ENCODE peak calls at places on chromosomes 5 and 9, in four cellular contexts. M is HepG2, S is GM12878, U is K562. H is an unnamed sample.
A peak's percentile ranks its signal among the peaks of the same experiment; 100 is the strongest.

GRCh38 chr9:120708526-120709224 is 5.6 kb downstream of the MEGF9 start:
- DNase-seq in M (no peak), S (no peak), U (no peak), H (no peak)

GRCh38 chr9:7313389-7313788 is 486.2 kb downstream of the DMAC1 start:
- DNase-seq in M (no peak), S (no peak), U (no peak), H (no peak)

GRCh38 chr9:86368871-86369521 is 14.8 kb upstream of the TUT7 start:
- DNase-seq in M (peak; percentile 12), S (no peak), U (no peak), H (no peak)

GRCh38 chr5:74104469-74104868 is 478.5 kb downstream of the ARHGEF28 start:
- DNase-seq in M (peak; percentile 16), S (no peak), U (no peak), H (no peak)

GRCh38 chr9:99083051-99083450 is 21.9 kb upstream of the TGFBR1 start:
- DNase-seq in M (no peak), S (no peak), U (no peak), H (no peak)

GRCh38 chr5:157540707-157541451 is 34.7 kb downstream of the ADAM19 start:
- DNase-seq in M (no peak), S (peak; percentile 87), U (no peak), H (no peak)

GRCh38 chr5:989961-990530 is 18.6 kb upstream of the NKD2 start:
- DNase-seq in M (no peak), S (no peak), U (no peak), H (peak; percentile 54)

GRCh38 chr9:124279531-124280175 is 21.9 kb downstream of the NEK6 start:
- DNase-seq in M (no peak), S (no peak), U (no peak), H (no peak)

GRCh38 chr9:110049699-110050450 is 158.1 kb downstream of the C9orf152 start:
- DNase-seq in M (no peak), S (no peak), U (no peak), H (no peak)

GRCh38 chr9:129145841-129146292 is 32.2 kb downstream of the IER5L start:
- DNase-seq in M (peak; percentile 21), S (no peak), U (no peak), H (peak; percentile 69)

GRCh38 chr5:124104344-124104743 is 592.4 kb downstream of the CSNK1G3 start:
- DNase-seq in M (no peak), S (no peak), U (no peak), H (no peak)

GRCh38 chr5:103128202-103128601 is 8.1 kb downstream of the PPIP5K2 start:
- DNase-seq in M (no peak), S (no peak), U (no peak), H (no peak)

GRCh38 chr5:150497274-150497988 is 10.5 kb upstream of the NDST1 start:
- DNase-seq in M (no peak), S (no peak), U (no peak), H (no peak)

GRCh38 chr5:6154216-6154615 is 224.1 kb downstream of the MED10 start:
- DNase-seq in M (no peak), S (no peak), U (no peak), H (no peak)

GRCh38 chr5:8981496-8981895 is 564.4 kb downstream of the SEMA5A start:
- DNase-seq in M (no peak), S (no peak), U (no peak), H (no peak)

GRCh38 chr9:33167949-33168535 is 906 bp upstream of the B4GALT1 start:
- DNase-seq in M (no peak), S (no peak), U (peak; percentile 32), H (no peak)

GRCh38 chr5:14161825-14162556 is 18.8 kb downstream of the TRIO start:
- DNase-seq in M (no peak), S (no peak), U (no peak), H (no peak)

GRCh38 chr5:51389582-51390463 is 6.6 kb downstream of the ISL1 start:
- DNase-seq in M (no peak), S (no peak), U (no peak), H (no peak)

GRCh38 chr9:18888241-18888794 is 144.7 kb downstream of the SAXO1 start:
- DNase-seq in M (no peak), S (no peak), U (no peak), H (no peak)

GRCh38 chr5:33074548-33074947 is 363.4 kb downstream of the NPR3 start:
- DNase-seq in M (no peak), S (no peak), U (no peak), H (no peak)

GRCh38 chr9:129321511-129322021 is 143.5 kb upstream of the IER5L start:
- DNase-seq in M (no peak), S (no peak), U (no peak), H (no peak)

GRCh38 chr5:16574789-16575785 is 41.7 kb downstream of the RETREG1 start:
- DNase-seq in M (no peak), S (no peak), U (no peak), H (peak; percentile 38)

GRCh38 chr5:15993334-15993733 is 186.3 kb downstream of the MARCHF11 start:
- DNase-seq in M (no peak), S (no peak), U (no peak), H (no peak)

GRCh38 chr5:1227669-1228068 is 2.5 kb downstream of the SLC6A18 start:
- DNase-seq in M (peak; percentile 23), S (no peak), U (no peak), H (no peak)

GRCh38 chr5:169736653-169737052 is 99.6 kb downstream of the DOCK2 start:
- DNase-seq in M (no peak), S (no peak), U (no peak), H (no peak)

GRCh38 chr5:141857226-141857625 is 21.0 kb downstream of the PCDH1 start:
- DNase-seq in M (no peak), S (no peak), U (no peak), H (no peak)

GRCh38 chr5:149677721-149678120 is 52.4 kb upstream of the PPARGC1B start:
- DNase-seq in M (no peak), S (peak; percentile 23), U (no peak), H (no peak)

GRCh38 chr5:134541736-134542376 is 16.4 kb downstream of the JADE2 start:
- DNase-seq in M (no peak), S (no peak), U (peak; percentile 58), H (no peak)
- TF ChIP-seq CREB1 in M (no peak), S (no peak), U (no peak), H (peak; percentile 14)

GRCh38 chr9:116661037-116661954 is 25.8 kb upstream of the TRIM32 start:
- DNase-seq in M (peak; percentile 57), S (peak; percentile 24), U (peak; percentile 49), H (no peak)
- TF ChIP-seq HDAC2 in M (no peak), S (no peak), U (no peak), H (no peak)

DNA sequence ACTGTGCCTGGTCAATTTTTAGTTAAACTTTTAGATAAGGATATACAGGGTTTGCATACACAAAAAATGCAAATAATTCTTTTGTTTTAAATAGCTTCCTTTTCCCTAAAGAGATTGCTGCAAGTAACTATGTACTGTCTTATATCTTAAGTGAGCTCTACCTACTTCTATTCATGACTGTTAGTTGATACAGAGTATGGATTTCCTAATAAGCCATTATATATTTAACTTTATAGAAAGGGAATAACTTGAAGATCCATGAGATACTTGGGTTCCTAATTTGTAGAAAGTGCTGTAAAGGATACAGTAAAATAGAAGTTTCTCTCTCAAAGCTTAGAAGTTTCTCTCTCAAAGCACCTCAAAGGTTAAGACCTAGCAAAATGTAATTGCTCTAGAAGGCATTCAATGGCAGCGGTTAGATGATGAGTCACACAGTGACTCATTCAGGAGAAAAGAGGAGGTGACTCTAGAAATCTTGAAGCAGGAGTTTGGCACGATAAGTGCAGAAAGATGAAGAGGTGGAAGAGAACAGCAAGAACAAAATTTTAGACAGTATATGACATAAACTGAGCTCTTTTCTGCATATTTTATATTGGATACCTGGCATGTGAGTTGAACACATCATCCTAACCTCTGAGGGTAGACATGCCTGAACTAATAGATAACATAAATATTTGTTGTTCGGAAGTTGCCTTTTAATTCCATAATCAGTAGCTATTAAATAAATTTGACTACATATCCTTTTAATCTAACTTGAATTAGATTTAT is 5.5 kb upstream of the DNAJC21 start:
- DNase-seq in M (no peak), S (no peak), U (peak; percentile 54), H (no peak)
- TF ChIP-seq SP1 in M (no peak), S (no peak), U (peak; percentile 10), H (no peak)

GRCh38 chr9:100505564-100506159 is 32.7 kb downstream of the TMEFF1 start:
- DNase-seq in M (peak; percentile 67), S (peak; percentile 16), U (peak; percentile 49), H (peak; percentile 75)
- TF ChIP-seq CREB1 in M (no peak), S (no peak), U (no peak), H (no peak)

GRCh38 chr9:36191290-36191645 is 547 bp downstream of the CLTA start:
- DNase-seq in M (no peak), S (no peak), U (no peak), H (no peak)
- TF ChIP-seq HDAC2 in M (no peak), S (no peak), U (no peak), H (no peak)

GRCh38 chr5:77181596-77182304 is 28.7 kb upstream of the PDE8B start:
- DNase-seq in M (no peak), S (no peak), U (no peak), H (no peak)
- TF ChIP-seq SP1 in M (no peak), S (no peak), U (no peak), H (no peak)

DNA sequence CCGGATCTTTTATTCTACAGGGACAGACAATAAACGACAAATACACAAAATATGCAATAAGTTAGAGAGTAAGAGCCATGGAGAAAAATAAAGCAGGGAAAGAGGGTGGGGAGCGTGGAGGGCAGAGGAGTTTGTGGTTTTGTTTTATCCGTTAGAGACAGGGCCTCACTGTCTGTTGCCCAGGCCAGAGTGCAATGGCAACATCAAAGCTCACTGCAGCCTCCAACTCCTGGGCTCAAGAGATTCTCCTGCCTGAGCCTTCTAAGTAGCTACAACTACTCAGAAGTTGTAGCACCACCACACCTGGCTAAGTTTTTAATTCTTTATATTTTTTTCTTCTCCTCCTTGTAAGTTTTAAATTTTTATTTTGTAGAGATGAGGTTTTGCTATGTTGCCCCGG is 54.5 kb upstream of the CTNNA1 start:
- DNase-seq in M (no peak), S (no peak), U (no peak), H (no peak)
- TF ChIP-seq CREB1 in M (no peak), S (no peak), U (no peak), H (no peak)